ENCODE peak calls at places on chromosomes 11 and 22, in seven cellular contexts. C is RWPE1, B is Peyer's patch, E is prostate gland, U is body of pancreas, K is GM23248, N is cardiac muscle cell. A is an unnamed sample.

GRCh38 chr11:123137496-123138270 is 57.4 kb downstream of the CLMP start:
- DNase-seq in C (no peak), B (peak), E (no peak), U (peak), K (peak), N (peak), A (no peak)

GRCh38 chr11:115550291-115551059 is 46.3 kb upstream of the CADM1 start:
- DNase-seq in C (no peak), B (no peak), E (no peak), U (no peak), K (no peak), N (no peak), A (no peak)

GRCh38 chr11:86523738-86524602 is 148.4 kb downstream of the ME3 start:
- DNase-seq in C (peak), B (no peak), E (no peak), U (peak), K (peak), N (peak), A (no peak)

GRCh38 chr22:19965771-19966709 is 24.4 kb upstream of the TXNRD2 start:
- DNase-seq in C (no peak), B (no peak), E (no peak), U (no peak), K (peak), N (no peak), A (no peak)

GRCh38 chr11:4090258-4090657 is 4.3 kb upstream of the RRM1 start:
- DNase-seq in C (no peak), B (no peak), E (no peak), U (no peak), K (no peak), N (no peak), A (no peak)

GRCh38 chr11:65305501-65306268 is 9.0 kb upstream of the CDC42EP2 start:
- DNase-seq in C (no peak), B (no peak), E (peak), U (peak), K (no peak), N (peak), A (no peak)

GRCh38 chr11:90318651-90319050 is 95.8 kb upstream of the CHORDC1 start:
- DNase-seq in C (no peak), B (no peak), E (no peak), U (no peak), K (no peak), N (no peak), A (no peak)

GRCh38 chr11:70483077-70483861 is 84.9 kb downstream of the CTTN start:
- DNase-seq in C (peak), B (no peak), E (no peak), U (peak), K (peak), N (peak), A (no peak)

GRCh38 chr11:112877561-112877960 is 83.7 kb upstream of the NCAM1 start:
- DNase-seq in C (no peak), B (no peak), E (no peak), U (no peak), K (no peak), N (no peak), A (no peak)

GRCh38 chr11:2940166-2940929 is 11.1 kb upstream of the PHLDA2 start:
- DNase-seq in C (peak), B (no peak), E (no peak), U (no peak), K (peak), N (peak), A (no peak)

GRCh38 chr11:133078591-133079179 is 453.6 kb downstream of the OPCML start:
- DNase-seq in C (peak), B (no peak), E (peak), U (peak), K (peak), N (peak), A (peak)

DNA sequence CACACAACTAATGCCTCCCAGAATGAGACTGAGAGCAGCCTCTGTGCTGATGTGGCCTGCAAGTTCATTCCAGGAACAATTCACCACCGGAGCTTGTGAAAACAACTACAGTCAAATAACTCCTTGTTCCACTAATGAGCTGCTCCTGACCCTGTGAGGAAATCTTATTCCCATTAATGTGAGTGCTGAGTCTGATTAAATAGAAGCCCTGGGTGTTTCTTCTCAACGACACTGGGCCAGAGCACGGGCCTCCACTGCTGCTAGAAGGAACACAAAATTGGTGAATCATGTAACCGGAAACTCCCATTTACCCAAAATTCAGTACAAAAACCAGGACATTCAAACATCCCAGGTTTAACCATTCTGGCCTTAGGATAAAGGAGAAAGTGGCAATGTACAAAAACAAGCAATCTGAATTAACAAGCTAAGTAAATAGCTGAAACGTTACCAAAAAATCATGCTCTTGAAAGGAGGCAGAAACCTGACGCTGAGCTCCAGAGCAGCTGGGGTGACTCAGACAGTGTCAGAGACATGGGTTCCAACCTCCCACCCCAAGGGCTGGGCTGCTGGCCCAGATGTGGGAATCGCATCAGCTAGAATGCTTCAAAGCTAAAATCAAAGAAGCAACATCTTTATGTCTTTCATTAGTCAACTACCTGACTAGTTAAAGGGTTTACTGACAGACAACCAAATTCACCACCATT is 26.7 kb downstream of the SERGEF start:
- DNase-seq in C (peak), B (no peak), E (no peak), U (peak), K (peak), N (peak), A (no peak)
- H3K27ac ChIP-seq in C (peak), B (no peak), E (no peak), U (no peak), K (peak), N (no peak), A (peak)

GRCh38 chr11:26947379-26947844 is 46.5 kb upstream of the FIBIN start:
- DNase-seq in C (peak), B (no peak), E (peak), U (peak), K (peak), N (peak), A (no peak)

GRCh38 chr11:26944866-26945664 is 48.8 kb upstream of the FIBIN start:
- DNase-seq in C (no peak), B (no peak), E (no peak), U (no peak), K (peak), N (peak), A (no peak)

GRCh38 chr11:26948881-26949280 is 45.0 kb upstream of the FIBIN start:
- DNase-seq in C (no peak), B (no peak), E (no peak), U (no peak), K (peak), N (no peak), A (no peak)

GRCh38 chr11:26947904-26948639 is 45.8 kb upstream of the FIBIN start:
- DNase-seq in C (peak), B (no peak), E (no peak), U (no peak), K (peak), N (peak), A (no peak)

GRCh38 chr11:26946209-26946828 is 47.6 kb upstream of the FIBIN start:
- DNase-seq in C (peak), B (no peak), E (no peak), U (no peak), K (peak), N (no peak), A (no peak)
- H3K27ac ChIP-seq in C (no peak), B (no peak), E (no peak), U (no peak), K (peak), N (no peak), A (no peak)

GRCh38 chr22:41362615-41363014 is 19.1 kb upstream of the TEF start:
- DNase-seq in C (no peak), B (no peak), E (no peak), U (no peak), K (no peak), N (no peak), A (no peak)
- H3K27ac ChIP-seq in C (no peak), B (no peak), E (no peak), U (no peak), K (no peak), N (no peak), A (no peak)

GRCh38 chr22:26534166-26534855 is 22.0 kb upstream of the TFIP11 start:
- DNase-seq in C (peak), B (no peak), E (peak), U (no peak), K (no peak), N (no peak), A (no peak)
- H3K27ac ChIP-seq in C (peak), B (no peak), E (no peak), U (no peak), K (no peak), N (peak), A (no peak)

GRCh38 chr11:9677951-9678350 is 14.1 kb downstream of the SWAP70 start:
- DNase-seq in C (no peak), B (no peak), E (no peak), U (no peak), K (no peak), N (no peak), A (no peak)

GRCh38 chr11:9678576-9678975 is 14.7 kb downstream of the SWAP70 start:
- DNase-seq in C (no peak), B (no peak), E (no peak), U (no peak), K (no peak), N (no peak), A (no peak)

GRCh38 chr11:9681583-9682372 is 17.9 kb downstream of the SWAP70 start:
- DNase-seq in C (no peak), B (no peak), E (no peak), U (no peak), K (no peak), N (no peak), A (no peak)

GRCh38 chr11:9675691-9676090 is 11.8 kb downstream of the SWAP70 start:
- DNase-seq in C (no peak), B (no peak), E (no peak), U (no peak), K (no peak), N (no peak), A (no peak)

DNA sequence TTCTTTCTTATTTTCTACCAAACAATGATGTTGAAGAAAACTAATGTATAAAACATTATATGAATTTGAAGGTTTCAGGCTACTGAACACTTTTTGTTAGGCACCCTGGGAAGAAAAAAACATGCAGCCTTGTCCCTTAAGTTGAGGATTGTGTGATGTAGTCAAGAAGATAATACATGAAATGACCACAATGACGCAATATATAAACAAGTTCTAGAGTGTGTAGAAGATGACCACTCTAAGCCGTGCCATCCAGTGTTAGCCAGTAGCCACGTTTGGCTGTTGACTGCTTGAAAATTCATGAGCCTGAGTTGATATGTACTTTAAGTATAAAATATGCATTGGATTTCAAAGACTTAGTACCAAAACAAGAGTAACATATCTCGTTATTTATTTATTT is 16.2 kb downstream of the SWAP70 start:
- DNase-seq in C (no peak), B (no peak), E (no peak), U (no peak), K (no peak), N (no peak), A (no peak)
- H3K27ac ChIP-seq in C (no peak), B (no peak), E (no peak), U (no peak), K (no peak), N (no peak), A (no peak)

GRCh38 chr11:78344114-78344513 is 73.5 kb downstream of the GAB2 start:
- DNase-seq in C (no peak), B (no peak), E (no peak), U (no peak), K (peak), N (no peak), A (no peak)
- H3K27ac ChIP-seq in C (no peak), B (no peak), E (no peak), U (no peak), K (no peak), N (no peak), A (no peak)

GRCh38 chr22:30299322-30299721 is 10.0 kb upstream of the CASTOR1 start:
- DNase-seq in C (no peak), B (no peak), E (no peak), U (no peak), K (no peak), N (no peak), A (no peak)

GRCh38 chr22:30302810-30303138 is 13.5 kb upstream of the CASTOR1 start:
- DNase-seq in C (no peak), B (no peak), E (no peak), U (no peak), K (no peak), N (no peak), A (no peak)

GRCh38 chr22:30304495-30305244 is 15.4 kb upstream of the CASTOR1 start:
- DNase-seq in C (peak), B (peak), E (peak), U (peak), K (peak), N (no peak), A (peak)

GRCh38 chr22:30305519-30305905 is 16.2 kb upstream of the CASTOR1 start:
- DNase-seq in C (no peak), B (peak), E (no peak), U (peak), K (peak), N (peak), A (no peak)

DNA sequence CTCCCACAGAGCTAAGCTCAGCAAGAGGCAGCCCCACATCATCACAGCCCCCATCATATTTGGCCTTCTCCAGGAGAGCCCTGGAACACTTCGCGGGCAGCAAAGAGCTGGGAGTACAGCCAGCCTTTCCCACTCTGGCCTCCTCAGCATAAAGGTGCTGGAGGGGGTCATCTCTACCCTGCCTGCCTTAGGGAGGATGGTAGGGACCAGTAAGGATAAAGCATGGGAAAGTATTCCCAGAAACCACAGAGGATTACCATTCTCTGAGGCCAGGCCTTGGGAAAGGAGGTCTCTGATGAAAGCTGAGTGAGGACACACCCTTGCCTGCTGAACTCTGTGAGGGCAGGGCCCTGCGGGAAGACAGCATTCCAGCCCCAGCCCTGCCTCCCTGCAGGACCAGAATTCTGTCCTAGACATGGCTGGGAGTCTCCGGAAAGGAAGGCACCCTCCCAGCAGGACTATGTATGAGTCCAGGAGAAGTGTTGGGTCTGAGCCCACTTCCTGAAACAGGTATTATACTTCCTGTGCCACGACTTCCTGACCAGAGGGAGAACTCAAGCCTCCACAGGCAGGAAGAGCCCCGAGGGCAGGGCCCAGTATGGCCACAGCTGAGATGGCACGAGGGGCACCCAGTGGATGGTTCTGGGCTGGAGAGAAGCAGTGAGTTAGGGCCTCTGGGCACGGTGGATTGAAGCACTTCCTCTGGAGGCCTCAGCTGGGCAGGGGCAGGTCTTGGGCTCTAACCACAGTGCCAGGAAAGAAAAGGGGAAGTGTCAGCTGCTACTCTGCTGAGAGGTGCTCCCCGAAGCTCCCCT is 12.9 kb upstream of the CASTOR1 start:
- DNase-seq in C (no peak), B (peak), E (no peak), U (peak), K (peak), N (peak), A (no peak)
- H3K27ac ChIP-seq in C (peak), B (peak), E (peak), U (peak), K (peak), N (no peak), A (peak)

A was measured in caudate nucleus.